ENCODE peak calls at places on chromosomes 7 and 10, in four cellular contexts. Q is tibial artery, R is fibroblast of mammary gland, T is prostate gland. H is an unnamed sample.

GRCh38 chr7:155447603-155448002 is 10.3 kb upstream of the EN2 start:
- DNase-seq in Q (no peak), R (no peak), T (no peak), H (no peak)

GRCh38 chr7:16129431-16130126 is 291.8 kb downstream of the CRPPA start:
- DNase-seq in Q (no peak), R (peak), T (no peak), H (peak)

GRCh38 chr7:141550694-141551079 is 523 bp upstream of the AGK start:
- DNase-seq in Q (no peak), R (peak), T (no peak), H (no peak)

GRCh38 chr7:55043691-55044090 is 24.9 kb downstream of the EGFR start:
- DNase-seq in Q (no peak), R (no peak), T (peak), H (no peak)

GRCh38 chr10:665579-666091 is 23.8 kb downstream of the DIP2C start:
- DNase-seq in Q (peak), R (peak), T (no peak), H (peak)

GRCh38 chr7:12475362-12476063 is 71.8 kb upstream of the VWDE start:
- DNase-seq in Q (no peak), R (peak), T (no peak), H (peak)

GRCh38 chr7:98399462-98399861 is 1.4 kb downstream of the BAIAP2L1 start:
- DNase-seq in Q (no peak), R (no peak), T (no peak), H (peak)

GRCh38 chr7:112453505-112454171 is 3.4 kb downstream of the IFRD1 start:
- DNase-seq in Q (no peak), R (peak), T (no peak), H (peak)

GRCh38 chr7:118195837-118196474 is 12.0 kb downstream of the LSM8 start:
- DNase-seq in Q (peak), R (peak), T (peak), H (peak)

GRCh38 chr10:77082601-77083252 is 554.9 kb downstream of the KCNMA1 start:
- DNase-seq in Q (no peak), R (peak), T (no peak), H (no peak)
- TF ChIP-seq CTCF in Q (no peak), R (no peak), T (no peak), H (no peak)

DNA sequence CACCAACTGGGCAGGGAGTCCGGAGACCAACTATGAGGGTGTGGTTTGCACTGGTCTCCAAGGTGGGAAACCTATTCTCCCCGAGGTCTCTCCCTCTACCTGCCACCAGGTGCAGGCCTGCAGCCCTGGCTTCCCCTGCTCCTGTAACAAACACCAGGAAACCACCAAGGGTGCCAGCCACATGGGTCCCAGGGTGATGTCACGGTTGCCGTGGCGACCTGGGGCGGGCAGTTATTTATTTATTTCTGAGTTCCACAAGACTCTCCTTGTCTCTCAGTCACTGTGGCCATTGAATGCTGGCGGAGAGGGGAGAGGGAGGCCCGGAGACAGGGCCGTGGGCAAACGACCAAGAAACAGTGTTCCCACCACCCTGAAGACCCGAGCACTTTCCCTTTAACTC is 27.1 kb downstream of the MMD2 start:
- DNase-seq in Q (no peak), R (no peak), T (no peak), H (no peak)
- TF ChIP-seq CTCF in Q (no peak), R (no peak), T (no peak), H (no peak)

GRCh38 chr7:135233570-135233969 is at the start of gene STRA8:
- DNase-seq in Q (no peak), R (no peak), T (no peak), H (no peak)

GRCh38 chr7:135232087-135232486 is 1.6 kb upstream of the STRA8 start:
- DNase-seq in Q (no peak), R (no peak), T (no peak), H (no peak)

GRCh38 chr7:135234727-135235126 is 1.1 kb downstream of the STRA8 start:
- DNase-seq in Q (no peak), R (no peak), T (no peak), H (no peak)

GRCh38 chr7:135231686-135232085 is 2.0 kb upstream of the STRA8 start:
- DNase-seq in Q (no peak), R (no peak), T (no peak), H (no peak)

GRCh38 chr7:135232720-135233119 is 918 bp upstream of the STRA8 start:
- DNase-seq in Q (no peak), R (no peak), T (no peak), H (no peak)
- TF ChIP-seq CTCF in Q (no peak), R (peak), T (no peak), H (peak)

GRCh38 chr7:29641651-29642050 is 78.0 kb downstream of the PRR15 start:
- DNase-seq in Q (no peak), R (peak), T (no peak), H (no peak)

GRCh38 chr7:29639386-29639785 is 75.8 kb downstream of the PRR15 start:
- DNase-seq in Q (no peak), R (no peak), T (no peak), H (no peak)

GRCh38 chr7:29636009-29636351 is 72.3 kb downstream of the PRR15 start:
- DNase-seq in Q (no peak), R (no peak), T (no peak), H (no peak)

GRCh38 chr7:29639887-29640600 is 76.4 kb downstream of the PRR15 start:
- DNase-seq in Q (no peak), R (no peak), T (no peak), H (no peak)

DNA sequence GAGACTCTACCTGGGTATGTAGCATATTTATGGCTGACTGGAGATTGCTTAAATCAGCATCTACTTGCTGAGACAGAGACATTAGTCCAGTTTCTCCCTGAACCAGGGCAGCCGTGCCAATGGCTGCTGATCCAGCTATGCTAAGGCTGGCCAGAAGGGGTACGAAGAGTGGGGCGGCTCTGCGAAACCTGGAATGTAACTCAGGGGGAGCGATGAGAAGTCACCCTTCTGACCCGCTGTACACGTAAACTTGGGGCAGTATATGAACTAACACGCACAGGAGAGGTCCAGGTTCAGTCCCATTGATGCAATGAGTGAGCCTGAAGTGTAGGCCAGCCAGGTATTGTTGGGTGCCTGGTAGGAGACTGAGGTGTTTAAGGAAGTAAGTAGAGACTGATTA is 73.7 kb downstream of the PRR15 start:
- DNase-seq in Q (no peak), R (no peak), T (no peak), H (no peak)
- TF ChIP-seq CTCF in Q (no peak), R (no peak), T (no peak), H (no peak)

GRCh38 chr10:122279725-122280141 is 8.6 kb downstream of the BTBD16 start:
- DNase-seq in Q (no peak), R (peak), T (no peak), H (peak)
- TF ChIP-seq CTCF in Q (peak), R (peak), T (peak), H (peak)

DNA sequence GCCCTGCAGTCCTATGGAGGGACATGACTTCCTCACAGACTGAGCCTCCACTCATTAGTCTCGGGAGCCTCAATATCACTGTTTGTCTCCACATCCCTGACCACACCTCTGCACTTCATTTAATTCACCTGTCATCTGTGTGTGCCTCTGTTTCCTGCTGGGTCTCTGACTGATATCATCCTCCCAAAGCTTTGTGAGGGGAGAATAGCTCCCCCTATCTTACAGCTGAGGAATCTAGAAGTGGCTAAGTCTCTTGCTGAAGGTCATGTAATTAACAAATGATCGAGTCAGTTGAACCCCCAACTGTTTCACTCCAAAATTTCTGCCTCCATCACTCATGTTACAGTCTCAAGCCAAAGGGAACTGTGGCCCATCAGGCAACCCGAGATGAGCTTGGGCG is 5.5 kb upstream of the CPXM2 start:
- DNase-seq in Q (no peak), R (no peak), T (no peak), H (no peak)
- TF ChIP-seq CTCF in Q (peak), R (peak), T (no peak), H (peak)

GRCh38 chr10:6700066-6700465 is 120.0 kb upstream of the PRKCQ start:
- DNase-seq in Q (no peak), R (no peak), T (no peak), H (no peak)

GRCh38 chr10:6699336-6699735 is 119.3 kb upstream of the PRKCQ start:
- DNase-seq in Q (no peak), R (peak), T (no peak), H (peak)

GRCh38 chr10:6704891-6705290 is 124.8 kb upstream of the PRKCQ start:
- DNase-seq in Q (no peak), R (no peak), T (no peak), H (no peak)

GRCh38 chr10:6702030-6702429 is 122.0 kb upstream of the PRKCQ start:
- DNase-seq in Q (no peak), R (no peak), T (no peak), H (no peak)

GRCh38 chr10:6701289-6701688 is 121.2 kb upstream of the PRKCQ start:
- DNase-seq in Q (no peak), R (no peak), T (no peak), H (no peak)
- TF ChIP-seq CTCF in Q (no peak), R (no peak), T (no peak), H (peak)

GRCh38 chr10:114698271-114699185 is 40.5 kb upstream of the ABLIM1 start:
- DNase-seq in Q (no peak), R (no peak), T (no peak), H (no peak)

GRCh38 chr10:114691442-114691941 is 33.4 kb upstream of the ABLIM1 start:
- DNase-seq in Q (no peak), R (peak), T (no peak), H (peak)

GRCh38 chr10:114694062-114694461 is 36.0 kb upstream of the ABLIM1 start:
- DNase-seq in Q (no peak), R (no peak), T (no peak), H (no peak)

GRCh38 chr10:114697061-114697598 is 39.1 kb upstream of the ABLIM1 start:
- DNase-seq in Q (no peak), R (peak), T (peak), H (peak)

GRCh38 chr10:114694735-114695134 is 36.7 kb upstream of the ABLIM1 start:
- DNase-seq in Q (no peak), R (no peak), T (no peak), H (peak)
- TF ChIP-seq CTCF in Q (no peak), R (peak), T (no peak), H (peak)

DNA sequence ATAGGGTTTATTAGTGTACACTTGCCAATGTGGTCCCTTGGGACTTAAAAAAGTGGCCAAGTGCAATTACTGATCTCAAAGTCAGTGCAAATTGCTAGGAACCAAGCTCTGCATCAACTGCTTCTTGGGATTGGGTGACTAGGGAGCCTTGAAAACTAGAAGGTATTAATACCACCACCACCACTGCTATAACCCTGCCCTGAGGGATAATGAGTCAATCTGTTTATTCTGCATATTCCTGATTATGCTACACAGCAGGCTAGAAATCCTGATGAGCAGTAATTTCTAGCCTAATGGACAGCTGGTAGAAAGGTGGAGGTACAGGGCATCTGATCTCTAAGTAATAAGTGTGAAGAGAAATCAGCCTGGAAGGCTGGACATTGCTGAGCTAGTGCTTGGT is 555.0 kb downstream of the SORCS1 start:
- DNase-seq in Q (no peak), R (peak), T (no peak), H (no peak)
- TF ChIP-seq CTCF in Q (no peak), R (no peak), T (no peak), H (no peak)

GRCh38 chr10:78199759-78200158 is 166.1 kb downstream of the RPS24 start:
- DNase-seq in Q (no peak), R (no peak), T (no peak), H (no peak)
- TF ChIP-seq CTCF in Q (no peak), R (no peak), T (no peak), H (no peak)

H was measured in fibroblast of villous mesenchyme.